ENCODE peak calls at places on chromosomes 5 and 9, in five cellular contexts. T is breast epithelium, Z is heart right ventricle, R is choroid plexus epithelial cell, I is kidney. P is an unnamed sample.

GRCh38 chr9:98867434-98868168 is 60.1 kb downstream of the GALNT12 start:
- DNase-seq in T (peak), Z (peak), R (peak), I (peak), P (peak)

GRCh38 chr9:97636903-97637302 is 3.3 kb downstream of the NCBP1 start:
- DNase-seq in T (no peak), Z (no peak), R (no peak), I (no peak), P (no peak)

GRCh38 chr9:89022071-89022721 is 30.9 kb downstream of the S1PR3 start:
- DNase-seq in T (peak), Z (no peak), R (peak), I (no peak), P (peak)

GRCh38 chr9:10055886-10056395 is 556.9 kb downstream of the PTPRD start:
- DNase-seq in T (no peak), Z (no peak), R (no peak), I (no peak), P (no peak)

GRCh38 chr5:148372883-148373282 is 10.9 kb upstream of the FBXO38 start:
- DNase-seq in T (no peak), Z (no peak), R (no peak), I (no peak), P (no peak)

GRCh38 chr9:36486454-36486932 is 86.2 kb upstream of the MELK start:
- DNase-seq in T (no peak), Z (peak), R (no peak), I (no peak), P (peak)

GRCh38 chr9:38127271-38127839 is 58.3 kb upstream of the SHB start:
- DNase-seq in T (no peak), Z (no peak), R (peak), I (no peak), P (no peak)

GRCh38 chr9:88852794-88853193 is 138.5 kb upstream of the S1PR3 start:
- DNase-seq in T (no peak), Z (peak), R (peak), I (no peak), P (peak)

GRCh38 chr5:11502783-11503182 is 401.5 kb downstream of the CTNND2 start:
- DNase-seq in T (no peak), Z (no peak), R (no peak), I (no peak), P (no peak)

GRCh38 chr5:124000558-124000957 is 488.6 kb downstream of the CSNK1G3 start:
- DNase-seq in T (no peak), Z (no peak), R (no peak), I (no peak), P (no peak)

GRCh38 chr5:17219431-17219830 is 2.0 kb downstream of the BASP1 start:
- DNase-seq in T (no peak), Z (no peak), R (no peak), I (no peak), P (no peak)

GRCh38 chr5:544675-545330 is 20.6 kb upstream of the SLC9A3 start:
- DNase-seq in T (no peak), Z (no peak), R (no peak), I (no peak), P (no peak)

GRCh38 chr5:143059355-143059754 is 289.2 kb downstream of the ARHGAP26 start:
- DNase-seq in T (no peak), Z (no peak), R (no peak), I (no peak), P (no peak)

GRCh38 chr5:82399111-82399510 is 121.0 kb upstream of the RPS23 start:
- DNase-seq in T (no peak), Z (no peak), R (peak), I (no peak), P (no peak)

GRCh38 chr9:132935021-132935420 is 9.4 kb downstream of the TSC1 start:
- DNase-seq in T (no peak), Z (no peak), R (no peak), I (no peak), P (no peak)

GRCh38 chr9:70412678-70413426 is 1.6 kb downstream of the KLF9 start:
- DNase-seq in T (peak), Z (peak), R (peak), I (peak), P (peak)

GRCh38 chr9:131545786-131546335 is 538 bp downstream of the PRRT1B start:
- DNase-seq in T (no peak), Z (no peak), R (no peak), I (no peak), P (no peak)

GRCh38 chr5:111548312-111548930 is 36.1 kb upstream of the STARD4 start:
- DNase-seq in T (no peak), Z (no peak), R (no peak), I (no peak), P (no peak)

GRCh38 chr9:85425153-85425611 is 316.6 kb downstream of the AGTPBP1 start:
- DNase-seq in T (no peak), Z (peak), R (peak), I (peak), P (peak)

GRCh38 chr9:20111173-20111843 is 322.5 kb upstream of the SLC24A2 start:
- DNase-seq in T (no peak), Z (no peak), R (no peak), I (no peak), P (no peak)

GRCh38 chr5:150137168-150137957 is 18.3 kb downstream of the PDGFRB start:
- DNase-seq in T (no peak), Z (no peak), R (peak), I (peak), P (no peak)

GRCh38 chr9:12554636-12555035 is 138.5 kb upstream of the TYRP1 start:
- DNase-seq in T (no peak), Z (no peak), R (peak), I (no peak), P (peak)

GRCh38 chr5:2284678-2285077 is 402.0 kb upstream of the IRX4 start:
- DNase-seq in T (no peak), Z (no peak), R (no peak), I (no peak), P (no peak)

GRCh38 chr5:2288968-2289367 is 406.2 kb upstream of the IRX4 start:
- DNase-seq in T (no peak), Z (no peak), R (no peak), I (no peak), P (no peak)

GRCh38 chr5:2283481-2284045 is 400.8 kb upstream of the IRX4 start:
- DNase-seq in T (no peak), Z (no peak), R (no peak), I (no peak), P (no peak)

GRCh38 chr5:2288466-2288865 is 405.7 kb upstream of the IRX4 start:
- DNase-seq in T (no peak), Z (no peak), R (no peak), I (no peak), P (no peak)

DNA sequence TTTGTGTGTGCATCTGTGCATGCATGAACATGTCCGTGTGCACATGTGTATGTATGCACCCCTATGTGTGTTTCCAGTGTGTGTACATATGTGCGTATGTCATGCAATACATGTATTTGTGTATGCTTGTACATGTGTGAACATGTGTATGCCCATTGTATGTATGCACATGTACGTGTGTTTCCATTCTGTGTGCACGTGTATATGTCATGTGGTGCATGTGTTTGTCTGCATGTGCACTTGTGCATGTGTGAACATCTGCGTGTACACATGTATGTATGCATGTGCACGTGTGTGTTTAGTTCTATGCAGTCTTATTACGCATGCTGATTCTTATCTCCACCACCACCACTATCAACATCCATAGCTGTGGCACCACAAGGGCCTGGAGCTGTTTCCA is 403.5 kb upstream of the IRX4 start:
- DNase-seq in T (no peak), Z (no peak), R (no peak), I (no peak), P (no peak)
- TF ChIP-seq CTCF in T (no peak), Z (no peak), R (no peak), I (no peak), P (no peak)

GRCh38 chr5:173974688-173975239 is 14.2 kb upstream of the C5orf47 start:
- DNase-seq in T (no peak), Z (no peak), R (no peak), I (no peak), P (no peak)
- H3K4me3 ChIP-seq in T (no peak), Z (no peak), R (no peak), I (no peak), P (no peak)

GRCh38 chr5:59450245-59450644 is 443.3 kb downstream of the PDE4D start:
- DNase-seq in T (no peak), Z (no peak), R (no peak), I (no peak), P (no peak)
- TF ChIP-seq CTCF in T (no peak), Z (no peak), R (peak), I (no peak), P (peak)

DNA sequence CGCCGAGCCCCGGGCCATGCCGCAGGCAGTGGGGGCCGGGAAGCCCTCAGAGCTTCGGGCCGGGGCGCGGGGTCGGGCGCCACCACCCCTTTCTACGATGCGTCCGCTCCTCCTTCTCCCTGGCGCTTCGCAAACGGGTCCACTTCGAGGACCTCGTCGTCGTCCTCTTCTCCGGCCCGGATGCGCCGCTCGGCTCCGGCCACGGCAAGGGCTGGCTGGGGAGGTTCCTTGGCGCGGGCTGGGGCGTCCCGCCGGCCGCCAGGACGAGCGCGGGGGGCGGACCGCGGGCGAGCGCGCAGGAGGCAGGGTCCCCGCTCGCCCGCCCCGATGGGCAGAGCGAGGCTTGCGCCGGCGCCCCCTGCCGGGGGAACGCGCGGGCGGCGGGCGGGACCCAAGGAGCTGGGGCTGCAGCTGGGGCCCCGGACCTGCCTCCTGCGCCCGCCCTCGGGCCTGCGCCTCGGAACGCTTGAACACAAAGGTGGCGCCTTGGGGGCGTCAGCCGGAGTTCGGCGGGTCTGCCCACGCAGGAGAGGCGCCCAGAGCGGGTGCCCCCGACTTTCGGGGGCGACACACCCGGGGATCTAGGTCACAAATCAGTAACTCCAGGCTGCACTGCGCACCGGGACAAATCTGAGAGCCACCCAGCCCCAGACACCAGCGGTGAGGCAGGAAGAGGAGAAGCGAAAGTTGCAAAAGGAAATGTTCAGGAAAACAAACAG is at the start of gene ROR2:
- DNase-seq in T (peak), Z (peak), R (peak), I (peak), P (peak)
- H3K4me3 ChIP-seq in T (peak), Z (peak), R (peak), I (no peak), P (peak)

DNA sequence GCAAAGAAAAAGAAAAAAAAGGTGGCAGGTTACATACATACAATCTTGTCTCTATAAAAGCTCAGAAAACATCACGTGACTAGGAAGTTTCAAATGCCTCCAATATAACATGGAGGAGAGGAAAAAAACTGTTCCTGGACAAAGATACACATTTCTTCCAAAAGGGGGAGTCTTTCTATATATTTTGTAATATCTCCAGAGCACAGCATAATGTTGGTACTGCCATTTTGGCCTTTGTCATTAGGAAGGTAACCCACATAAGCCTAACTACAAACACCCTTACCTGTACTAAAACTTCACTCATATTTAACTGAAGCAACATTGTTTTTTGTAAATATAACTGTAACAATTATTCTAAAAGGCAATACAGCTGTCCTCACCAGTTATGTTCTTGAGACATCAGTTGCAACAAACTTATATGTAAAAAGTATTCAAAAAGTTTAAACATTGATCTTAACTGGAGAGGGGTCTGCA is 1.2 kb upstream of the BTF3 start:
- DNase-seq in T (no peak), Z (no peak), R (peak), I (no peak), P (peak)
- TF ChIP-seq CTCF in T (no peak), Z (no peak), R (peak), I (peak), P (peak)

DNA sequence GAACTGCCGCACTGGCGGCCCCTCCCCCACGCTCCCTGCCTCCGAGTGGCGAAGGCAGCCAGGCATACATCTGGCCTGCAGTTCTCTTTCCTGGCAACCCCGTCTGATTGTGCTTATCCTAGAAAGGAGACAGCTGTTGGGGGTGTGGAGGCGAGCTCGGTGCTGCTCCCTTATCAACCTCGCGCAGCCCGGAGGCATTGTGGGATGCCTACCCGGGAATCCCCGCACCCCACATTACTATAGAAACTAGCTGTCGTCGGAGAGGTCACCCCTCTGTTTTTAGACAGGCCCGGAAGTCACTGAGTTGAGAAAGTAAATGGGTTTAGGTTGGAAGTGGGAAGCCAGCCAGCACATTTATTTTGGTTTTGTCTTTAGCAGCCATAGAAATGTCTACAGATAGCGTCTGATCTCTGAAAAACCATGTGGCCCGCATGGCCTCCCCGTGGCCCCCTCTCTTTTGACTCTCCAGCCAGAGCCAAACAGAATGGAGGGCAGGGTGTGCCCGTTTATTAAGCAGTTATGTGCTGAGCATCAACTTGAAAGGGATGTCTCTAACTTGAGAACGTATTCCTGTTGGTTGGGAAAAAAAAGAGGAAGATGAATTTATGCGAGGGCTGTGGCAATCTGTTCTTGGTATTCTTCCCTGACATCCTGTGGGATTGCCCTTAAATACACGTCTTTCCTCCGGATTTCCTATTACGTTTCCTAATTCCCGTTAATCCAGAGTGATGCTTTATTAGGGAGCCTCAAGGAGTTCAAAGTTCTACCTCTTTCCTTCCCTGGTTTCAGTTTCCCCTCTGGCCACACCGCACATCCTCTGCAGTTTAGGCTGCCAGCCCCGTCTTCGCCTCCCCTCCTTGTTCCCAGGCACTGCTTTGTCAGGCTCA is 3.9 kb downstream of the STC2 start:
- DNase-seq in T (no peak), Z (peak), R (peak), I (peak), P (peak)
- H3K4me3 ChIP-seq in T (no peak), Z (peak), R (no peak), I (peak), P (peak)

DNA sequence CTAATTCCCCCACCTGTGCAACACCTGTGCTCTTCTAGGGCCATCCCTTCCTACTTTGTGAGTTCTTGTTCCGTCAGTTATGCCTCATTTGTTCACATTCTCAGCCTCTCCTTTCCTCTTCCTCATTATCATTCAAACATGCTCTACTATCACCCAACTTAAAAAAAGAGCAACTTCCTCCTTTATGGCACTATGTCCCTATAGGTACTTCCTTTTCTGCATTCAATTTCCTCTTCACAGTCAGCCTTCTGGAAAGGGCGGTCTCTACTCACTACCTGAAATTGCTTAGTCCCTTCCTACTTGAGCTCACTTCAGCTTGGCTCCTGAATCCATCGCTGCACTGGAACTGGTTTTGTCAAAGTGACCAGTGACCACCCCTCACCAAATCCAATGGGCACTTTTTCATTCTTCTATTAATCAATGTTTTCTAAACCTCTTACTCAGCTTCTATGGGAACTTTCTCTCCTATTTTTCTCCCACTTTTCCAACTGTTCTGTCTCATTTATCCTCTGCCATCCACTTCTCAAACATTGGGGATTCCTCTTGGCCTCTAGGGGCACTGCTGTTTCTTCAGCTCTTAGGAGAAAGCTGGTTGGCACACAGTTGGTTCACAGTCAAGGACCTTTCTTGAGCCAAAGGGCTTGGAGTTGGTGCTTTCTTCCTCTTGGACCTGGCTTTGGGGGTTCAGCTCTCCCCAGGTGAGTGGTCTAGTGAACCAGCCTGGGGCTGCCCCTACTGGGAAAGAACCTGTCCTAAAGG is 112.0 kb upstream of the LHFPL2 start:
- DNase-seq in T (no peak), Z (no peak), R (no peak), I (no peak), P (no peak)
- TF ChIP-seq CTCF in T (no peak), Z (no peak), R (peak), I (no peak), P (peak)

P was measured in fibroblast of the aortic adventitia.